ENCODE peak calls at places on chromosomes 2 and 18, in five cellular contexts. I is endothelial cell of umbilical vein, P is K562, S is A549, A is WTC11. Z is an unnamed sample.

GRCh38 chr2:74778381-74779371 is 55.3 kb upstream of the HK2 start:
- DNase-seq in I (no peak), P (no peak), S (no peak), A (peak), Z (peak)

GRCh38 chr2:131394147-131394931 is 30.4 kb upstream of the RAB6D start:
- DNase-seq in I (no peak), P (peak), S (no peak), A (peak), Z (no peak)

GRCh38 chr2:108933691-108934117 is 55.3 kb downstream of the EDAR start:
- DNase-seq in I (no peak), P (peak), S (no peak), A (no peak), Z (no peak)

GRCh38 chr2:193824474-193824873 is 1629.7 kb upstream of the TMEFF2 start:
- DNase-seq in I (peak), P (no peak), S (peak), A (no peak), Z (no peak)

GRCh38 chr18:46226461-46226860 is 122.3 kb downstream of the HAUS1 start:
- DNase-seq in I (no peak), P (no peak), S (no peak), A (no peak), Z (no peak)

GRCh38 chr2:225010804-225011203 is 31.5 kb downstream of the DOCK10 start:
- DNase-seq in I (peak), P (no peak), S (peak), A (no peak), Z (no peak)

GRCh38 chr2:165311949-165312348 is 72.7 kb downstream of the SCN2A start:
- DNase-seq in I (no peak), P (no peak), S (no peak), A (no peak), Z (no peak)

GRCh38 chr2:47307066-47307465 is 95.9 kb upstream of the MSH2 start:
- DNase-seq in I (peak), P (no peak), S (no peak), A (no peak), Z (no peak)

GRCh38 chr2:161418715-161419337 is 2.7 kb downstream of the TBR1 start:
- DNase-seq in I (no peak), P (no peak), S (no peak), A (peak), Z (peak)

GRCh38 chr2:64626963-64627760 is 26.6 kb downstream of the SERTAD2 start:
- DNase-seq in I (peak), P (no peak), S (no peak), A (no peak), Z (no peak)

GRCh38 chr2:161415041-161415440 is 1.1 kb upstream of the TBR1 start:
- DNase-seq in I (no peak), P (no peak), S (no peak), A (peak), Z (peak)

GRCh38 chr2:85195956-85196355 is 62.8 kb downstream of the TCF7L1 start:
- DNase-seq in I (no peak), P (no peak), S (no peak), A (no peak), Z (no peak)

GRCh38 chr18:55786651-55787272 is 198.8 kb upstream of the TCF4 start:
- DNase-seq in I (no peak), P (peak), S (no peak), A (no peak), Z (no peak)

GRCh38 chr18:75132471-75132870 is 76.5 kb downstream of the PTGR3 start:
- DNase-seq in I (no peak), P (no peak), S (no peak), A (no peak), Z (no peak)

GRCh38 chr2:193584522-193584938 is 1389.8 kb upstream of the TMEFF2 start:
- DNase-seq in I (peak), P (no peak), S (no peak), A (no peak), Z (peak)

GRCh38 chr2:138782378-138782777 is 2.2 kb upstream of the NXPH2 start:
- DNase-seq in I (no peak), P (no peak), S (no peak), A (no peak), Z (no peak)

GRCh38 chr2:65754219-65754618 is 321.8 kb upstream of the SPRED2 start:
- DNase-seq in I (no peak), P (no peak), S (no peak), A (no peak), Z (no peak)

GRCh38 chr18:34867520-34867919 is 157.4 kb downstream of the DTNA start:
- DNase-seq in I (peak), P (no peak), S (no peak), A (peak), Z (peak)

GRCh38 chr18:57792741-57793629 is 10.1 kb downstream of the ATP8B1 start:
- DNase-seq in I (peak), P (no peak), S (no peak), A (no peak), Z (no peak)

GRCh38 chr2:64770137-64770780 is 116.5 kb upstream of the SERTAD2 start:
- DNase-seq in I (no peak), P (no peak), S (no peak), A (no peak), Z (no peak)

GRCh38 chr2:102826904-102827303 is 65.1 kb downstream of the TMEM182 start:
- DNase-seq in I (no peak), P (no peak), S (no peak), A (no peak), Z (no peak)

GRCh38 chr2:172106128-172106961 is 3.6 kb upstream of the DLX2 start:
- DNase-seq in I (peak), P (no peak), S (peak), A (peak), Z (peak)

GRCh38 chr18:48616484-48617255 is 77.8 kb downstream of the CTIF start:
- DNase-seq in I (peak), P (no peak), S (no peak), A (no peak), Z (no peak)

GRCh38 chr18:65278939-65279667 is 471.7 kb upstream of the CDH7 start:
- DNase-seq in I (no peak), P (no peak), S (no peak), A (no peak), Z (no peak)

GRCh38 chr2:60989256-60989655 is 28.3 kb upstream of the PEX13 start:
- DNase-seq in I (no peak), P (no peak), S (no peak), A (no peak), Z (no peak)

GRCh38 chr2:70949086-70949485 is 13.4 kb downstream of the ATP6V1B1 start:
- DNase-seq in I (no peak), P (no peak), S (no peak), A (no peak), Z (no peak)

GRCh38 chr2:23546913-23547312 is 161.9 kb downstream of the KLHL29 start:
- DNase-seq in I (no peak), P (no peak), S (no peak), A (no peak), Z (no peak)

GRCh38 chr18:69102959-69103358 is 297.7 kb upstream of the DOK6 start:
- DNase-seq in I (no peak), P (no peak), S (no peak), A (no peak), Z (no peak)
- TF ChIP-seq MAX in I (no peak), P (no peak), S (no peak), A (no peak), Z (no peak)

GRCh38 chr2:209956276-209956675 is 46.2 kb upstream of the RPE start:
- DNase-seq in I (no peak), P (no peak), S (no peak), A (no peak), Z (no peak)

GRCh38 chr2:209965723-209966122 is 36.7 kb upstream of the RPE start:
- DNase-seq in I (no peak), P (no peak), S (no peak), A (no peak), Z (no peak)

GRCh38 chr2:209958016-209958415 is 44.4 kb upstream of the RPE start:
- DNase-seq in I (no peak), P (no peak), S (no peak), A (no peak), Z (no peak)

GRCh38 chr2:209960676-209961630 is 41.5 kb upstream of the RPE start:
- DNase-seq in I (peak), P (peak), S (peak), A (peak), Z (peak)
- TF ChIP-seq MAX in I (no peak), P (no peak), S (no peak), A (no peak), Z (no peak)

GRCh38 chr2:217849154-217849553 is 153.6 kb downstream of the TNS1 start:
- DNase-seq in I (peak), P (no peak), S (no peak), A (no peak), Z (no peak)
- TF ChIP-seq MAX in I (no peak), P (no peak), S (no peak), A (no peak), Z (no peak)

GRCh38 chr2:94879314-94879981 is 8.2 kb downstream of the TEKT4 start:
- DNase-seq in I (no peak), P (no peak), S (no peak), A (no peak), Z (no peak)
- TF ChIP-seq MAX in I (no peak), P (no peak), S (no peak), A (no peak), Z (no peak)

DNA sequence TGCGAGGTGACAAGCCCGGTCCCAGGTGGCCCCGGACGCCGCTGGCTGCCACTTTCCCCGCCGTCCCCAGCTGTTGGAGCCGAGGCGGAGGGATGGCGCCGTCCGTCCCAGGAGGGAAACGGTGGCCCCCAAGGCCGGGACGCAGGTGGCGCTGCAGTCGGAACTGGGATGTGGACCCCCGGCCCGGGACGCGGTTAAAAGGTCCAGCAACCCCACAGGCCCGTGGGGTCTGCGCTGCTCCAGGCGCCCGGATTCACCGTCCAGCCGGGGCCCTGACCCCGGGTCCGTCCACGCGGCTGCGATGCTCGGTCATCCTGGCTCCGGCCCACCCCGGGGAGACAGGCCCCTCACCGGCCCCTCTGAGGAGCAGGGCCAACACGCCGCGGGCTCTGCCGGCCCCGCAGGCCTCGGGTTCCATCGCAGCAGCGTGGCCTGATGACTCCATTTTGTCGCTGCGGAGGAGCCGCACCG is 41.0 kb downstream of the TMEM18 start:
- DNase-seq in I (no peak), P (no peak), S (no peak), A (no peak), Z (no peak)
- TF ChIP-seq MAX in I (no peak), P (no peak), S (no peak), A (no peak), Z (no peak)